ENCODE peak calls at places on chromosomes 3 and 15, in six cellular contexts. L is HL-60, V is hepatocyte, Q is cardiac fibroblast, I is NB4, T is Panc1. R is an unnamed sample.

GRCh38 chr3:104392327-104392726 is 974.4 kb upstream of the ALCAM start:
- DNase-seq in L (peak), I (peak), T (no peak), V (no peak), Q (no peak), R (no peak)

GRCh38 chr3:153599685-153600084 is 437.7 kb downstream of the RAP2B start:
- DNase-seq in I (no peak), V (peak), T (no peak), Q (peak), L (no peak), R (peak)

GRCh38 chr3:113243071-113243470 is 31.7 kb downstream of the BOC start:
- DNase-seq in L (no peak), Q (no peak), T (no peak), I (no peak), V (no peak), R (no peak)

GRCh38 chr3:123688241-123688747 is 103.4 kb upstream of the HACD2 start:
- DNase-seq in V (no peak), T (peak), I (peak), Q (peak), L (no peak), R (peak)

GRCh38 chr3:10855871-10856662 is 40.0 kb downstream of the SLC6A11 start:
- DNase-seq in V (no peak), I (peak), L (no peak), T (no peak), Q (no peak), R (no peak)

GRCh38 chr15:55357774-55358173 is 38.8 kb downstream of the PIGB start:
- DNase-seq in V (no peak), L (no peak), Q (no peak), I (no peak), T (no peak), R (peak)

GRCh38 chr3:118641608-118642007 is 393.0 kb downstream of the IGSF11 start:
- DNase-seq in I (no peak), V (peak), L (no peak), T (no peak), Q (no peak), R (peak)

GRCh38 chr3:151330374-151330773 is 1.0 kb upstream of the P2RY13 start:
- DNase-seq in Q (no peak), T (no peak), I (no peak), L (no peak), V (no peak), R (no peak)

GRCh38 chr3:139299261-139300132 is 44.3 kb upstream of the MRPS22 start:
- DNase-seq in V (peak), T (no peak), Q (peak), I (no peak), L (no peak), R (peak)

GRCh38 chr3:15860014-15860934 is 62.5 kb upstream of the ANKRD28 start:
- DNase-seq in T (no peak), Q (peak), L (peak), I (peak), V (peak), R (peak)

GRCh38 chr3:42387802-42388651 is 22.4 kb downstream of the LYZL4 start:
- DNase-seq in I (peak), L (no peak), V (no peak), Q (no peak), T (no peak), R (peak)

GRCh38 chr3:906739-907138 is 186.1 kb upstream of the CNTN6 start:
- DNase-seq in I (no peak), Q (no peak), T (no peak), L (no peak), V (no peak), R (no peak)

GRCh38 chr3:99236576-99236975 is 335.1 kb upstream of the DCBLD2 start:
- DNase-seq in L (no peak), I (no peak), V (no peak), T (no peak), Q (no peak), R (no peak)

GRCh38 chr3:134353171-134353825 is 20.9 kb downstream of the AMOTL2 start:
- DNase-seq in V (no peak), L (no peak), I (no peak), T (no peak), Q (no peak), R (no peak)

GRCh38 chr3:194540268-194540937 is 53.6 kb upstream of the ATP13A3 start:
- DNase-seq in Q (peak), V (no peak), L (peak), T (no peak), I (peak), R (no peak)

GRCh38 chr15:84600331-84600686 is 500 bp upstream of the ZSCAN2 start:
- DNase-seq in Q (peak), I (peak), T (peak), L (peak), V (peak), R (peak)

GRCh38 chr3:184756151-184756681 is 44.4 kb upstream of the MAGEF1 start:
- DNase-seq in Q (no peak), T (no peak), L (no peak), V (no peak), I (no peak), R (peak)

GRCh38 chr15:80861776-80862175 is 82.6 kb downstream of the CEMIP start:
- DNase-seq in V (no peak), T (no peak), Q (no peak), I (no peak), L (no peak), R (peak)

GRCh38 chr15:60740787-60741354 is 261.9 kb upstream of the ICE2 start:
- DNase-seq in I (no peak), L (no peak), Q (peak), T (no peak), V (peak), R (no peak)

GRCh38 chr3:195767792-195768191 is 43.9 kb downstream of the MUC4 start:
- DNase-seq in I (no peak), Q (no peak), T (no peak), L (no peak), V (no peak), R (no peak)

GRCh38 chr3:128875556-128876120 is 3.8 kb upstream of the ACAD9 start:
- DNase-seq in T (peak), V (peak), I (peak), Q (peak), L (peak), R (peak)

GRCh38 chr3:43689166-43689565 is 1.6 kb upstream of the ABHD5 start:
- DNase-seq in L (no peak), T (no peak), V (no peak), Q (no peak), I (no peak), R (no peak)

GRCh38 chr3:43689766-43690399 is 855 bp upstream of the ABHD5 start:
- DNase-seq in Q (no peak), I (no peak), V (no peak), T (no peak), L (no peak), R (peak)

GRCh38 chr3:43692085-43692484 is 1.3 kb downstream of the ABHD5 start:
- DNase-seq in I (peak), V (no peak), T (no peak), Q (no peak), L (peak), R (peak)

GRCh38 chr3:43691120-43692002 is 623 bp downstream of the ABHD5 start:
- DNase-seq in T (no peak), V (peak), Q (peak), L (peak), I (peak), R (peak)

DNA sequence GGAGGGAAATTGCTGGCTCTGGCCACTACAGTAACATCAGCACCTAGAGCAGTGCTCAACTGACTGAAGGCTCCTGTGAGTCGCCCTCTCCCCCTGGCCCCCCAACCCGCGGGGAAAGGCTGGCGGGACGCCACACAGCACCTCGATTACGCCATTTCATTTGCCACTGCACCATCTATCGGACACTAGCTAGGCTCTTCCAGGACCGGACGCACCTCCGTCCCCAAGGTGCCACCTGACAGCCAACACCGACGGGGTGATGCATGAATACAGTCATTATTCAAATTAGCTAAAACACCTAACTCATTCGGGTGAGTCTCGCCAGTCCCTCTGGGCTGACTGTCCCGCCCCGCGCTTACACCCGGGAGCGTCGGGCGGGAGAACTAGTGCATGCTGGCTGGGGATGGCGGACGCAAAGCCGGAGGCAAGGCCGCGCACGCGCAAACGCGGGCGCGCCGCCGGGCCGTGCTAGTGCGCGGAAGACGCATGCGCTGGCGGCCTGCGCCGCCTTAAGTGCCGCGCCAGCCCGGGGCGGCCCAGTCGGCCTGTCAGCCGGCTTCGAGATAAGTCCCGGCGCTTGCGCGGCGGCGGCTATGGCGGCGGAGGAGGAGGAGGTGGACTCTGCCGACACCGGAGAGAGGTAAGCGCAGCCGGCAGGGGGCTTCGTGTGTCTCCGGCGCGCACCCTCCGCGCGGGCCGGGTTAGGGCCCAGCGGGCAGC is at the start of gene ABHD5:
- DNase-seq in T (peak), V (peak), L (peak), I (peak), Q (peak), R (peak)
- TF ChIP-seq CTCF in T (peak), V (peak), L (no peak), I (peak), Q (peak), R (peak)

DNA sequence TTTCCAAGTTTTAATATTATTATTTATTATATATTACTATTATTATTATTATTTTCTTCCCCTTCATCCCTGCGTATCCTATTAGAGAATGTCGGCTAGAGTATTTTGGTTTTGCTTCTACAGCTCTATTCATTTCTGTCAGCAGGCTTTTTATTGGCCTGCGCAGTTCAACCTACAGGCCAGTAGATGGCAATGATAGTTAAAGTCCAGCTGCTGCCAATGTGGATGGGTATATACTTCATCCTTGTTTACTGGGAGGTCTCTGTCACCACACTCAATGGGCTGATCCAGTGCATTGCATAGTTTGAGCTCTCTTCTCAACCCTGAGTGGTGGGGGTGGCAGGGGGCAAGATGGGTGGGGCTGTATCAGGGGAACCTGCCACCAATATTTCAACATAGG is 799.8 kb downstream of the NSUN3 start:
- DNase-seq in T (peak), L (peak), Q (peak), V (peak), I (peak), R (peak)
- TF ChIP-seq CTCF in T (peak), L (peak), Q (peak), V (peak), I (peak), R (peak)

GRCh38 chr3:3227670-3228069 is 48.2 kb upstream of the CRBN start:
- DNase-seq in V (no peak), L (no peak), I (no peak), T (no peak), Q (no peak), R (no peak)

GRCh38 chr3:3237979-3238378 is 58.5 kb upstream of the CRBN start:
- DNase-seq in T (no peak), I (no peak), Q (no peak), L (no peak), V (no peak), R (no peak)

GRCh38 chr3:3232251-3232650 is 52.8 kb upstream of the CRBN start:
- DNase-seq in V (no peak), I (no peak), Q (no peak), T (no peak), L (no peak), R (no peak)
- TF ChIP-seq CTCF in V (no peak), I (no peak), Q (no peak), T (no peak), L (no peak), R (no peak)

DNA sequence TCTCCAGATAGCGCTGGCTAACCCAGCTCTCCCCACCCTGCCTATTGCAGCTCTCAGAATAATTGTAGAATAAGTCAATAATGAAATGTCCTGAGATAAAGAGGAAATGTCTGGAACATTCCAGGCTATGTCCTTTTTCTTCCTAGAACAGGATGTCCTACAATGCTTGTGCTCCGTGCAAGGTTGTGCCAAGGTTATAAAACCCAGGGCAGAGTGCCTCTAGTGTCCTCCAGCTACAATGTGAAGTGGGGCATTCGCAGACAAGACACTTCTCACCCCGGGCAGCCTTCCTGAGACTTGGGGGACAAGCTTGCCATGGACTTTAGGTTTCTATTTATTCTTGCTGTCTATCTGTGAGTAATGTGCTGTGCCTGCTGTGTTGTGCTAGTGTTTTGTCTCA is 900.6 kb downstream of the TUSC7 start:
- DNase-seq in T (no peak), I (no peak), Q (no peak), V (no peak), L (no peak), R (no peak)
- TF ChIP-seq CTCF in T (no peak), I (no peak), Q (no peak), V (no peak), L (no peak), R (no peak)

DNA sequence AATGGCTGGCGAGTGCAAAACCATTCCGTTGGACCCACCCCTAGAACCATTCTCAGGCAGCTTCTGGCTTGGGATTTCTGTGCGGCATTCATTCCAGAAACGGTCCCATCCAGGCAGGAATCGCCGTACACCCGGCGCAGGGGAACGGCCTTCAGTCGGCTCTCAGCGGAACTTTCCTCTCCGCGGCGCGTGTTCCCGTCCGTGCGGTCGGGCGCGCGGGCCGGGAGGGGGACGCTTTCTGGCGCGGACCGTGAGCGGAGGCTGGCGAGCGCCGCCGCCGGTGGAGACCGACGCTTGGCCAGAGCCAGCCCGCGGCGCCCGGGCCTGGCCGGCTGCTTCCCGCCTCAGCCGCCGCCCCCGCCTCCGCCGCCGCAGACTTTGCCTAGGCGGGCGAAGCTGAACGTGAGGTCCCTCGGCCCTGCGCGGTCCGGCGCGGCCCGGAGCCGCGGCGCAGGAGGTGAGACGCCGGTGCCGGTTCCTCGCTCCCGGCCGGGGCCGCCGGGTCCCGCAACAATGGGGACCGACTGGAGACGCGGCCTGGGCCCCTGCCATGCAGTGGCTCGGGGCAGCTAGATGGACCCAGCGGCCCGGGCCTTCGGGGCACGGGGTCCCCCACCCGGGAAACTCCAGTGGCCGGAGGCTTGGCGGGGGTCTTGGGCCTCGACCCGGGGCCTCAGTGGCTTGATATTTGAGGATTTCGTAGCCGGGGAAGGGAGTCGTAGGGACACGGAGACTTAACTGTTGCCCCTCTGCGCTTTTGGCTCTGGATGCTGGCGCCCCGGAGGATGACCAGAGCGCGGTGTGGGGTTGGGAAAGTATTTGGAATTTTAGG is at the start of gene RAD54L2:
- DNase-seq in L (peak), I (peak), V (peak), T (no peak), Q (peak), R (peak)
- TF ChIP-seq CTCF in L (no peak), I (no peak), V (peak), T (peak), Q (no peak), R (peak)

GRCh38 chr3:107826727-107827126 is 264.1 kb downstream of the CD47 start:
- DNase-seq in L (no peak), Q (no peak), I (no peak), T (no peak), V (no peak), R (no peak)
- TF ChIP-seq CTCF in L (no peak), Q (no peak), I (no peak), T (no peak), V (no peak), R (no peak)

GRCh38 chr3:147616998-147617619 is 207.9 kb downstream of the ZIC1 start:
- DNase-seq in T (no peak), L (no peak), I (peak), Q (peak), V (peak), R (peak)
- TF ChIP-seq CTCF in T (peak), L (peak), I (no peak), Q (peak), V (peak), R (peak)

DNA sequence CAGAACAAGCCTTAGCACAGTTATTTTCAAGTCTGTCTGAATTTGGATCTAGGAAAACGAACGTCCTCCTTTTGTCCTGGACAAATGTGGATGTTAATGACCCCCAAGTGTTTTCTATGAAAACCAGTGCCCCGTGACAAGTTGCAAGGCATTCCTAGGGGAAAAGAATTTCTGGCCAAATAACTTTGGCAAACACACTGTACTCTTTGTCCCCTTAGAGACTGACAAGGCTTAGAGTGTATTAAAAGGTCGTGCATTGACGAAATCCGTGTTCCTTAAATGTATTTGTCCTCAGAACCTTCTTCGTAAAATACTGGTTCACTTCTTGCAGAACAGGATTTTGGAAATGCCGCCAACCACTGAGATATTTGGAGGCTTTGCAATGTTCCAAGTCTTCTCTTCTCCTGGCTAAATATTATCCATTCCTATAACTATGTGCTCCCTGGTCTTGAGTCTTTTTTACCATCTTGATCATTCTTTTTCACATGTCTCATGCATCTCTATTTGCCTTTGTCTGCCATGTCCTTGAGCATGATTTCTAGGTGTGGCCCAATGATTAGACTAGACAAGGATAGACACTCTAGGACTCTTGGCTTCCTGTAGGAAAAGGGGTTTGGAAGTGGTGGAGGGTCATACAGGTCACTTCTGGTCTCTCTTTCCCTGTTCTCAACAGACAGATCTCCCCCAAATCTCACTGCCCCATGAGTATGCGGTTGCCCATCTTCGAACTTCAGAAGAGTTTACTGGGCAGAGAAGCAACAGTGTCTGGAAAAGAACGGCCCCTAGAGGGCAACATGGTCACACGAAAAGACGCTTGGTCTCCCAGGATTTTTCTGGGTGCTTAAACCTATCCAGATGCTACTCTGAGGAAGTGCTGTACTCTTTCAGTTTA is 117.5 kb downstream of the EDEM1 start:
- DNase-seq in T (peak), I (peak), Q (peak), V (peak), L (peak), R (peak)
- TF ChIP-seq CTCF in T (peak), I (peak), Q (peak), V (peak), L (peak), R (peak)

GRCh38 chr3:37814547-37814946 is 47.1 kb upstream of the CTDSPL start:
- DNase-seq in T (no peak), Q (peak), V (peak), I (peak), L (no peak), R (no peak)
- TF ChIP-seq CTCF in T (peak), Q (no peak), V (peak), I (no peak), L (no peak), R (no peak)

GRCh38 chr3:171185359-171185758 is 158.8 kb upstream of the SLC2A2 start:
- DNase-seq in Q (peak), I (no peak), L (no peak), V (no peak), T (no peak), R (no peak)

GRCh38 chr3:171185959-171186358 is 159.4 kb upstream of the SLC2A2 start:
- DNase-seq in V (no peak), I (no peak), T (no peak), Q (no peak), L (no peak), R (no peak)

GRCh38 chr3:171184372-171184771 is 157.9 kb upstream of the SLC2A2 start:
- DNase-seq in Q (no peak), T (no peak), L (no peak), V (no peak), I (no peak), R (no peak)

GRCh38 chr3:171181907-171182690 is 155.6 kb upstream of the SLC2A2 start:
- DNase-seq in Q (peak), I (no peak), L (no peak), T (no peak), V (no peak), R (peak)

DNA sequence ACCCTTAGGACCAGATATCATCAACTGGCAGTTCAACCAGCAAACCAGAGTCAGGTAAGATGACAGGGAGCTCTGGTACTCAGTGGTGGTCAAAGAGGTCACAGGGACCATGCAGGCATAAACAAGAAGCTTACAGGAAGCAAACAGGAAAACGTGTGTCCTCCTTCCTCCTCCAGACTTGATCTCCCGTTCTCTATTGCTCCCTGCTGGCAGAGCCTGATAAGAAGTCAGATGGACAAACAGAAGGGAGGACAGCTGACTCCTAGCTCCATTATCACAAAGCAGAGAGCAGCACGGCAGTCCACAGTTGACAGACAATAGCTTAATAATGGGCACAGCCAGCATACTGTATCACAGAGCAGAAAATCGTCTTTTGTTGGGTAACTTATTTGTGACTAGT is 156.5 kb upstream of the SLC2A2 start:
- DNase-seq in L (peak), I (no peak), V (peak), Q (peak), T (no peak), R (peak)
- TF ChIP-seq CTCF in L (no peak), I (no peak), V (peak), Q (no peak), T (peak), R (peak)

R was measured in epithelial cell of esophagus.